ENCODE peak calls at places on chromosomes 7 and 10, in six cellular contexts. V is heart left ventricle; Y is epithelial cell of esophagus; P is activated T-helper 1 cell treated with anti-CD3 and anti-CD28 coated beads, Interleukin-2, amount 50 U/mL, for 16 hours; G is type B pancreatic cell; S is activated CD4-positive, CD25-positive, alpha-beta regulatory T cell. K is an unnamed sample.

GRCh38 chr7:2175514-2175913 is 57.2 kb downstream of the MAD1L1 start:
- DNase-seq in V (peak), Y (peak), P (no peak), G (no peak), S (no peak), K (no peak)

GRCh38 chr10:67140641-67141040 is 214.8 kb downstream of the LRRTM3 start:
- DNase-seq in V (no peak), Y (no peak), P (no peak), G (no peak), S (no peak), K (no peak)

GRCh38 chr10:7161484-7162283 is 249.2 kb downstream of the SFMBT2 start:
- DNase-seq in V (no peak), Y (no peak), P (no peak), G (no peak), S (no peak), K (no peak)

GRCh38 chr10:77532068-77532467 is 105.5 kb downstream of the KCNMA1 start:
- DNase-seq in V (no peak), Y (peak), P (no peak), G (no peak), S (no peak), K (no peak)

GRCh38 chr7:90945104-90945752 is 319.0 kb upstream of the FZD1 start:
- DNase-seq in V (no peak), Y (peak), P (no peak), G (no peak), S (no peak), K (no peak)

GRCh38 chr7:123154231-123154860 is 45.4 kb downstream of the SLC13A1 start:
- DNase-seq in V (peak), Y (peak), P (no peak), G (peak), S (no peak), K (peak)

GRCh38 chr7:26709210-26709990 is 155.0 kb downstream of the SKAP2 start:
- DNase-seq in V (no peak), Y (peak), P (no peak), G (no peak), S (no peak), K (no peak)

GRCh38 chr7:157585113-157585861 is 248.5 kb downstream of the DNAJB6 start:
- DNase-seq in V (peak), Y (no peak), P (no peak), G (no peak), S (no peak), K (peak)

GRCh38 chr7:42605800-42606199 is 306.1 kb downstream of the C7orf25 start:
- DNase-seq in V (no peak), Y (peak), P (no peak), G (no peak), S (no peak), K (no peak)

GRCh38 chr7:150451097-150451793 is 815 bp downstream of the GIMAP8 start:
- DNase-seq in V (peak), Y (no peak), P (peak), G (no peak), S (peak), K (peak)

GRCh38 chr10:62047960-62048383 is 146.5 kb downstream of the ARID5B start:
- DNase-seq in V (no peak), Y (peak), P (no peak), G (no peak), S (no peak), K (no peak)

K was measured in left kidney.